ENCODE peak calls at places on chromosomes 16 and 17, in ten cellular contexts. H is K562, U is stomach, J is GM12891, B is NB4, Z is upper lobe of left lung, E is adrenal gland, C is transverse colon, I is IMR-90, X is GM12892. S is an unnamed sample.

GRCh38 chr16:2829501-2830354 is at the start of gene ZG16B:
- DNase-seq in E (no peak), I (no peak), B (no peak), Z (no peak), J (no peak), H (no peak), C (peak), X (no peak), U (peak), S (no peak)

GRCh38 chr16:74700206-74701040 is at the start of gene MLKL:
- DNase-seq in Z (peak), X (peak), U (peak), B (peak), H (peak), I (peak), C (peak), E (peak), J (no peak), S (peak)

GRCh38 chr16:66478733-66479511 is 51.8 kb downstream of the BEAN1 start:
- DNase-seq in H (peak), C (peak), E (peak), U (peak), B (peak), Z (peak), I (peak), X (peak), J (peak), S (peak)

GRCh38 chr16:47459603-47460002 is 1.3 kb downstream of the ITFG1 start:
- DNase-seq in J (no peak), U (no peak), X (no peak), I (no peak), C (no peak), Z (no peak), B (no peak), E (no peak), H (no peak), S (no peak)

GRCh38 chr16:84308120-84308519 is 13.4 kb downstream of the WFDC1 start:
- DNase-seq in E (no peak), Z (peak), U (peak), H (peak), J (peak), X (peak), B (peak), I (peak), C (peak), S (peak)

GRCh38 chr17:68457168-68457538 is at the start of gene WIPI1:
- DNase-seq in U (no peak), X (no peak), J (no peak), C (peak), I (no peak), Z (no peak), E (no peak), H (no peak), B (no peak), S (no peak)

GRCh38 chr16:79800016-79800608 is 199.6 kb upstream of the MAF start:
- DNase-seq in B (no peak), X (no peak), J (no peak), Z (no peak), U (no peak), I (no peak), C (no peak), H (no peak), E (no peak), S (no peak)

GRCh38 chr17:521168-521525 is 168.5 kb upstream of the RPH3AL start:
- DNase-seq in B (no peak), Z (no peak), C (no peak), U (no peak), X (no peak), I (peak), E (no peak), J (no peak), H (no peak), S (no peak)

GRCh38 chr17:67922503-67922902 is 73.8 kb downstream of the C17orf58 start:
- DNase-seq in I (no peak), U (no peak), H (no peak), E (no peak), C (no peak), Z (no peak), B (no peak), J (no peak), X (no peak), S (no peak)

GRCh38 chr16:61887903-61888302 is 148.3 kb downstream of the CDH8 start:
- DNase-seq in B (peak), Z (peak), I (no peak), U (no peak), E (peak), X (no peak), H (no peak), C (no peak), J (no peak), S (no peak)

GRCh38 chr17:17819561-17819995 is 17.2 kb downstream of the SREBF1 start:
- DNase-seq in B (peak), I (peak), J (peak), E (peak), C (peak), X (peak), H (peak), U (peak), Z (peak), S (peak)

GRCh38 chr17:14196337-14196997 is 40.2 kb downstream of the CDRT15 start:
- DNase-seq in I (no peak), J (no peak), B (peak), U (no peak), Z (no peak), E (no peak), H (no peak), X (no peak), C (no peak), S (peak)

GRCh38 chr16:86020971-86021370 is 122.0 kb downstream of the IRF8 start:
- DNase-seq in I (no peak), C (no peak), H (no peak), E (no peak), U (no peak), B (no peak), Z (peak), J (no peak), X (no peak), S (no peak)

GRCh38 chr17:76548378-76549214 is 8.8 kb downstream of the PRCD start:
- DNase-seq in E (no peak), I (no peak), U (no peak), Z (no peak), C (no peak), X (no peak), J (no peak), B (no peak), H (no peak), S (no peak)

GRCh38 chr16:27284865-27285675 is 16.5 kb upstream of the NSMCE1 start:
- DNase-seq in H (no peak), X (no peak), B (no peak), I (no peak), Z (no peak), J (no peak), U (no peak), E (peak), C (no peak), S (no peak)

GRCh38 chr17:66727634-66728570 is 107.0 kb upstream of the CACNG5 start:
- DNase-seq in X (peak), Z (peak), H (peak), B (peak), E (peak), I (peak), U (peak), C (peak), J (peak), S (peak)

GRCh38 chr16:60558936-60559335 is 1477.3 kb downstream of the CDH8 start:
- DNase-seq in H (no peak), B (no peak), X (no peak), I (no peak), Z (no peak), C (no peak), E (no peak), U (no peak), J (no peak), S (no peak)

GRCh38 chr17:9783012-9783411 is 8.4 kb downstream of the DHRS7C start:
- DNase-seq in X (no peak), B (no peak), I (no peak), J (no peak), Z (no peak), E (no peak), H (no peak), C (no peak), U (no peak), S (no peak)

GRCh38 chr16:56874800-56875199 is 9.8 kb downstream of the SLC12A3 start:
- DNase-seq in B (no peak), I (peak), U (no peak), X (no peak), H (no peak), E (no peak), Z (no peak), J (no peak), C (no peak), S (no peak)

GRCh38 chr16:85061566-85061965 is 34.0 kb downstream of the KIAA0513 start:
- DNase-seq in J (no peak), H (no peak), C (peak), U (peak), X (no peak), B (peak), E (no peak), I (no peak), Z (peak), S (no peak)

GRCh38 chr16:4990415-4990814 is 32.3 kb downstream of the SEC14L5 start:
- DNase-seq in I (no peak), U (no peak), C (no peak), J (no peak), B (no peak), X (no peak), Z (no peak), H (no peak), E (no peak), S (no peak)

GRCh38 chr16:15971435-15971805 is 22.0 kb downstream of the ABCC1 start:
- DNase-seq in B (no peak), H (no peak), J (no peak), X (no peak), I (no peak), U (no peak), Z (no peak), C (no peak), E (no peak), S (no peak)

GRCh38 chr17:385195-385835 is 32.7 kb upstream of the RPH3AL start:
- DNase-seq in Z (no peak), I (no peak), E (peak), B (no peak), U (peak), C (peak), X (no peak), H (peak), J (peak), S (no peak)

GRCh38 chr16:5776876-5777275 is 679.3 kb upstream of the EEF2KMT start:
- DNase-seq in J (no peak), Z (no peak), I (no peak), H (no peak), C (no peak), U (no peak), X (no peak), E (no peak), B (no peak), S (no peak)

GRCh38 chr16:51839697-51840462 is 688.8 kb upstream of the SALL1 start:
- DNase-seq in B (no peak), J (no peak), U (no peak), I (peak), Z (no peak), H (no peak), C (no peak), E (no peak), X (no peak), S (no peak)

GRCh38 chr16:85172465-85173071 is 60.3 kb upstream of the CIBAR2 start:
- DNase-seq in I (peak), J (no peak), C (no peak), E (no peak), U (no peak), H (peak), B (peak), Z (no peak), X (no peak), S (no peak)

GRCh38 chr16:31480851-31481250 is 2.1 kb upstream of the SLC5A2 start:
- DNase-seq in J (no peak), U (no peak), X (no peak), B (no peak), Z (no peak), E (no peak), H (peak), C (peak), I (no peak), S (peak)

GRCh38 chr16:84040823-84041391 is 1.7 kb downstream of the SLC38A8 start:
- DNase-seq in Z (no peak), E (no peak), I (peak), X (no peak), B (no peak), C (no peak), U (no peak), J (no peak), H (no peak), S (no peak)

GRCh38 chr17:64240261-64240740 is 22.8 kb downstream of the TEX2 start:
- DNase-seq in B (no peak), H (peak), J (no peak), E (no peak), X (no peak), Z (peak), I (peak), C (no peak), U (no peak), S (peak)

GRCh38 chr16:12009462-12009861 is 32.9 kb downstream of the SNX29 start:
- DNase-seq in X (no peak), E (no peak), U (no peak), H (no peak), B (no peak), Z (no peak), C (no peak), J (no peak), I (no peak), S (no peak)

GRCh38 chr16:4778050-4778392 is 10.1 kb downstream of the SEPTIN12 start:
- DNase-seq in E (no peak), X (no peak), C (no peak), J (no peak), B (no peak), U (no peak), Z (no peak), H (no peak), I (no peak), S (no peak)

GRCh38 chr16:1141716-1142115 is 11.2 kb upstream of the CACNA1H start:
- DNase-seq in Z (no peak), C (no peak), U (no peak), I (no peak), E (no peak), H (no peak), B (no peak), X (no peak), J (no peak), S (no peak)

GRCh38 chr16:4313563-4314531 is 2.0 kb upstream of the GLIS2 start:
- DNase-seq in U (peak), Z (peak), E (peak), B (peak), C (peak), H (peak), I (no peak), J (no peak), X (peak), S (peak)

GRCh38 chr16:78007121-78007520 is 15.2 kb upstream of the CLEC3A start:
- DNase-seq in X (no peak), U (no peak), B (no peak), J (no peak), Z (no peak), C (no peak), E (no peak), H (no peak), I (no peak), S (no peak)

GRCh38 chr17:34201767-34202166 is 53.3 kb upstream of the CCL2 start:
- DNase-seq in U (no peak), H (no peak), X (no peak), E (no peak), B (no peak), J (no peak), I (no peak), Z (no peak), C (no peak), S (no peak)

GRCh38 chr16:54540525-54541180 is 254.1 kb upstream of the IRX3 start:
- DNase-seq in E (no peak), I (no peak), H (no peak), B (no peak), U (peak), X (no peak), J (no peak), C (peak), Z (peak), S (no peak)

GRCh38 chr17:81221842-81222619 is 734 bp downstream of the CEP131 start:
- DNase-seq in H (no peak), U (no peak), Z (no peak), X (no peak), J (no peak), I (no peak), C (no peak), B (no peak), E (no peak), S (peak)

GRCh38 chr17:55437165-55437605 is 15.6 kb upstream of the MMD start:
- DNase-seq in Z (no peak), B (peak), H (no peak), U (no peak), J (no peak), I (no peak), C (no peak), E (no peak), X (no peak), S (no peak)

GRCh38 chr17:12231027-12231682 is 210.5 kb downstream of the MAP2K4 start:
- DNase-seq in I (peak), H (no peak), B (no peak), X (no peak), J (no peak), Z (no peak), E (peak), U (no peak), C (no peak), S (no peak)

GRCh38 chr17:40178021-40178601 is 841 bp downstream of the RAPGEFL1 start:
- DNase-seq in Z (no peak), B (no peak), C (peak), I (no peak), U (no peak), H (peak), J (no peak), E (no peak), X (no peak), S (no peak)

GRCh38 chr17:40175928-40176327 is 1.3 kb upstream of the RAPGEFL1 start:
- DNase-seq in Z (no peak), U (no peak), C (no peak), J (no peak), E (no peak), X (no peak), H (no peak), I (no peak), B (no peak), S (no peak)

GRCh38 chr17:40176409-40177110 is 710 bp upstream of the RAPGEFL1 start:
- DNase-seq in B (no peak), U (peak), J (no peak), Z (peak), H (peak), E (no peak), I (no peak), X (no peak), C (peak), S (no peak)

GRCh38 chr17:40178660-40179059 is 1.4 kb downstream of the RAPGEFL1 start:
- DNase-seq in E (no peak), H (no peak), U (no peak), J (no peak), I (no peak), X (no peak), C (no peak), B (no peak), Z (no peak), S (no peak)

DNA sequence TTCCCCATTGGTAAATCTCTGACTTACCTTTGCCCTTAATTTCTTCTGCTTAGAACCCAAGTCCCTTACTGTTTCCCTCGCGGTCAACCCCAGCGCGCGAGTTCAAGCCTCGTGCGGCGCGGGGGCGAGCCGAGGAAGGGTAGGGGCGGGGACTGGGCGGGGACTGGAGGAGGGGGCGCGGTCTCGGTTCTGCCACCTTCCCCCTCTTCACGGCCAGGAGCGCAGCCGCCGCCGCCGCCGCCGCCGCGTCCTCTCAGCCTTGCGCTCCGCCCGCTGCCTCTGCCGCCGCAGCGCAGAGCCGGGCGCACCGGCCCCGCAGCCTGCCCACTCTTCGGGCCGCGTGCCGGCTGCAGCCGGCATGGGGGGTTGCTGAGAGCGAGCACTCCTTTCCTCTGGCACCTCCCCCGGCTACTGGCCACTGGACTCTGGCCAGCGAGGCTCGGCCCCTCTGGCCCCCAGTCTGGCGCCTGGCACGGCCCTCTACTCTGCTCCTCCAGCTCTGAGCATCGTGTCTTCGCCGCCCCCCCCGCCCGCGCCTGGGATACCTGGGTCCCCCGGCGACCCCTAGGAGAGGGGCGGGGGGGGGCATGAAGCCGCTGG is at the start of gene RAPGEFL1:
- DNase-seq in Z (peak), C (peak), H (peak), B (no peak), I (peak), X (peak), E (peak), J (peak), U (peak), S (peak)
- TF ChIP-seq POLR2A in Z (no peak), C (peak), H (no peak), B (no peak), I (no peak), X (no peak), E (peak), J (no peak), U (no peak), S (no peak)

GRCh38 chr17:59786536-59787319 is 79.3 kb downstream of the VMP1 start:
- DNase-seq in I (peak), X (peak), Z (peak), E (peak), C (peak), H (peak), J (peak), B (peak), U (peak), S (peak)
- TF ChIP-seq POLR2A in I (peak), X (peak), Z (no peak), E (peak), C (peak), H (peak), J (no peak), B (peak), U (no peak), S (peak)

DNA sequence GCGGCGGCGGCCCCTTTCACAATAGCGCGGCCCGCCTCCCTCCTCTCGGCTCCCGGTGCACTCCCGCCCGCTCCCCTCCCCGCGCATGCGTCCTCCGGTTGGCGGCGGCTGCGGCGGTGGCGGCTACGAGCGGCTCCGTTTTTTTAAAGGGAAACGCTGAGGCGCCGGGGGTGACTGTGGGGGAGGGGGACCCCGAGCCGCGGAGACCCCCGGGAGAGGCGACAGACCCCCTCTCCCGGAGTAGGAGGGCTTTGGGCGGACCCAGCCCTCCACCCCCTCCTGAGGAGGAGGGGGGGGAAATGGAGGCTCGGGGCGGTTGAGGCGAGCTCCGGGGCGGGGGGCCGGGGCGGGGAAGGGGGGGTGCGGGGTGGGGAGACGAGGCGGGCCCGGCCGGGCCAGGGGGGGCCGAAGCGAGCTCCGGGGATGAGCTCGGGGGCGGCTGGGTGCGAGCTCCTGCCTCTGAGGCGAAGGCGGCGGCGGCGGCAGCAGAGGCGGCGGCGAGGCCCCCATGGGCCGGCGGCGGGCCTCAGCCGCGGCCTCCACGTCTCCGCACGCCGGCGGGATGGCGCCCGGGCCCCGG is at the start of gene MSL1:
- DNase-seq in X (peak), I (peak), J (peak), C (peak), H (peak), Z (peak), B (peak), U (peak), E (peak), S (peak)
- TF ChIP-seq POLR2A in X (peak), I (no peak), J (no peak), C (peak), H (peak), Z (no peak), B (peak), U (no peak), E (peak), S (no peak)

GRCh38 chr16:8869212-8869987 is 594 bp upstream of the CARHSP1 start:
- DNase-seq in U (no peak), I (no peak), H (peak), B (peak), C (no peak), X (no peak), J (no peak), E (no peak), Z (no peak), S (peak)
- TF ChIP-seq POLR2A in U (no peak), I (no peak), H (no peak), B (no peak), C (no peak), X (peak), J (no peak), E (no peak), Z (no peak), S (no peak)

S was measured in erythroblast.